ENCODE peak calls at places on chromosomes 7 and 10, in four cellular contexts. One of them, this sample, is unnamed.

GRCh38 chr7:55477781-55478374 is 94.4 kb downstream of the VOPP1 start:
- DNase-seq in GM20000: no peak
- DNase-seq in right lobe of liver: no peak
- DNase-seq in activated T-helper 1 cell treated with anti-CD3 and anti-CD28 coated beads, Interleukin-12 subunit alpha, Interleukin-12 subunit beta, Interleukin-2, Interleukin-4 antibody, amounts not matched to agents 30 ng/mL and 10 ng/mL and 1 ng/mL, durations not matched to agents 14 hours and 24 hours and 36 hours: no peak
- DNase-seq in this sample: no peak

GRCh38 chr7:46838463-46838862 is 743.4 kb downstream of the TNS3 start:
- DNase-seq in right lobe of liver: no peak
- DNase-seq in GM20000: no peak
- DNase-seq in activated T-helper 1 cell treated with anti-CD3 and anti-CD28 coated beads, Interleukin-12 subunit alpha, Interleukin-12 subunit beta, Interleukin-2, Interleukin-4 antibody, amounts not matched to agents 30 ng/mL and 10 ng/mL and 1 ng/mL, durations not matched to agents 14 hours and 24 hours and 36 hours: no peak
- DNase-seq in this sample: no peak

GRCh38 chr10:51552879-51553278 is 146.5 kb downstream of the CSTF2T start:
- DNase-seq in activated T-helper 1 cell treated with anti-CD3 and anti-CD28 coated beads, Interleukin-12 subunit alpha, Interleukin-12 subunit beta, Interleukin-2, Interleukin-4 antibody, amounts not matched to agents 30 ng/mL and 10 ng/mL and 1 ng/mL, durations not matched to agents 14 hours and 24 hours and 36 hours: no peak
- DNase-seq in right lobe of liver: no peak
- DNase-seq in GM20000: no peak
- DNase-seq in this sample: no peak

GRCh38 chr7:88306590-88307048 is at the start of gene STEAP4:
- DNase-seq in GM20000: no peak
- DNase-seq in activated T-helper 1 cell treated with anti-CD3 and anti-CD28 coated beads, Interleukin-12 subunit alpha, Interleukin-12 subunit beta, Interleukin-2, Interleukin-4 antibody, amounts not matched to agents 30 ng/mL and 10 ng/mL and 1 ng/mL, durations not matched to agents 14 hours and 24 hours and 36 hours: no peak
- DNase-seq in right lobe of liver: peak
- DNase-seq in this sample: no peak

GRCh38 chr7:506921-507622 is 12.6 kb downstream of the PDGFA start:
- DNase-seq in activated T-helper 1 cell treated with anti-CD3 and anti-CD28 coated beads, Interleukin-12 subunit alpha, Interleukin-12 subunit beta, Interleukin-2, Interleukin-4 antibody, amounts not matched to agents 30 ng/mL and 10 ng/mL and 1 ng/mL, durations not matched to agents 14 hours and 24 hours and 36 hours: no peak
- DNase-seq in right lobe of liver: peak
- DNase-seq in GM20000: no peak
- DNase-seq in this sample: no peak

GRCh38 chr10:97376413-97376812 is 24.7 kb downstream of the RRP12 start:
- DNase-seq in right lobe of liver: no peak
- DNase-seq in GM20000: no peak
- DNase-seq in activated T-helper 1 cell treated with anti-CD3 and anti-CD28 coated beads, Interleukin-12 subunit alpha, Interleukin-12 subunit beta, Interleukin-2, Interleukin-4 antibody, amounts not matched to agents 30 ng/mL and 10 ng/mL and 1 ng/mL, durations not matched to agents 14 hours and 24 hours and 36 hours: no peak
- DNase-seq in this sample: no peak

GRCh38 chr7:55534916-55535636 is 37.2 kb downstream of the VOPP1 start:
- DNase-seq in GM20000: peak
- DNase-seq in right lobe of liver: no peak
- DNase-seq in activated T-helper 1 cell treated with anti-CD3 and anti-CD28 coated beads, Interleukin-12 subunit alpha, Interleukin-12 subunit beta, Interleukin-2, Interleukin-4 antibody, amounts not matched to agents 30 ng/mL and 10 ng/mL and 1 ng/mL, durations not matched to agents 14 hours and 24 hours and 36 hours: no peak
- DNase-seq in this sample: peak

GRCh38 chr7:105876964-105877601 is 684 bp upstream of the ATXN7L1 start:
- DNase-seq in activated T-helper 1 cell treated with anti-CD3 and anti-CD28 coated beads, Interleukin-12 subunit alpha, Interleukin-12 subunit beta, Interleukin-2, Interleukin-4 antibody, amounts not matched to agents 30 ng/mL and 10 ng/mL and 1 ng/mL, durations not matched to agents 14 hours and 24 hours and 36 hours: no peak
- DNase-seq in GM20000: peak
- DNase-seq in right lobe of liver: peak
- DNase-seq in this sample: no peak

GRCh38 chr7:146115665-146116451 is 743 bp upstream of the CNTNAP2 start:
- DNase-seq in activated T-helper 1 cell treated with anti-CD3 and anti-CD28 coated beads, Interleukin-12 subunit alpha, Interleukin-12 subunit beta, Interleukin-2, Interleukin-4 antibody, amounts not matched to agents 30 ng/mL and 10 ng/mL and 1 ng/mL, durations not matched to agents 14 hours and 24 hours and 36 hours: no peak
- DNase-seq in GM20000: peak
- DNase-seq in right lobe of liver: no peak
- DNase-seq in this sample: no peak

GRCh38 chr7:1668932-1669485 is 1.1 kb upstream of the ELFN1 start:
- DNase-seq in activated T-helper 1 cell treated with anti-CD3 and anti-CD28 coated beads, Interleukin-12 subunit alpha, Interleukin-12 subunit beta, Interleukin-2, Interleukin-4 antibody, amounts not matched to agents 30 ng/mL and 10 ng/mL and 1 ng/mL, durations not matched to agents 14 hours and 24 hours and 36 hours: no peak
- DNase-seq in GM20000: no peak
- DNase-seq in right lobe of liver: no peak
- DNase-seq in this sample: no peak

This sample was measured in GM06990.